ENCODE peak calls at places on chromosomes 11 and 22, in five cellular contexts. V is adrenal gland, L is ovary, I is IMR-90, G is cardiac muscle cell. E is an unnamed sample.
A peak's percentile ranks its signal among the peaks of the same experiment; 100 is the strongest.

GRCh38 chr11:62388999-62389398 is 29.8 kb upstream of the SCGB1A1 start:
- DNase-seq in V (no peak), L (no peak), I (no peak), G (no peak), E (no peak)

GRCh38 chr11:79973701-79974626 is 533.1 kb upstream of the TENM4 start:
- DNase-seq in V (peak; percentile 35), L (no peak), I (peak; percentile 31), G (peak; percentile 19), E (peak; percentile 43)

GRCh38 chr22:37316875-37317371 is 34.6 kb downstream of the CYTH4 start:
- DNase-seq in V (peak; percentile 88), L (peak; percentile 75), I (peak; percentile 88), G (peak; percentile 91), E (peak; percentile 87)

GRCh38 chr11:46250071-46251052 is 27.1 kb upstream of the CREB3L1 start:
- DNase-seq in V (no peak), L (no peak), I (peak; percentile 70), G (no peak), E (peak; percentile 90)

GRCh38 chr11:10233581-10233980 is 60.4 kb downstream of the SBF2 start:
- DNase-seq in V (no peak), L (no peak), I (peak; percentile 91), G (no peak), E (peak; percentile 75)

GRCh38 chr11:95443386-95443785 is 212.4 kb upstream of the SESN3 start:
- DNase-seq in V (no peak), L (no peak), I (no peak), G (no peak), E (peak; percentile 21)

GRCh38 chr22:23970816-23971482 is 3.3 kb downstream of the DDT start:
- DNase-seq in V (no peak), L (no peak), I (no peak), G (no peak), E (no peak)

GRCh38 chr22:50445071-50445879 is 29.6 kb downstream of the SBF1 start:
- DNase-seq in V (no peak), L (no peak), I (no peak), G (no peak), E (no peak)

GRCh38 chr22:47145883-47146282 is 383.4 kb downstream of the TBC1D22A start:
- DNase-seq in V (no peak), L (no peak), I (no peak), G (no peak), E (no peak)

GRCh38 chr22:43389227-43389836 is 22.5 kb upstream of the MPPED1 start:
- DNase-seq in V (no peak), L (no peak), I (no peak), G (no peak), E (no peak)

GRCh38 chr11:18721576-18722292 is 4.3 kb downstream of the IGSF22 start:
- DNase-seq in V (peak; percentile 31), L (peak; percentile 71), I (peak; percentile 34), G (peak; percentile 62), E (peak; percentile 55)

GRCh38 chr11:101474666-101475065 is 109.1 kb downstream of the TRPC6 start:
- DNase-seq in V (no peak), L (no peak), I (no peak), G (no peak), E (no peak)

GRCh38 chr11:108635106-108635505 is 29.8 kb upstream of the DDX10 start:
- DNase-seq in V (no peak), L (no peak), I (peak; percentile 16), G (no peak), E (no peak)

GRCh38 chr11:126355324-126355925 is at the start of gene ST3GAL4:
- DNase-seq in V (peak; percentile 88), L (peak; percentile 92), I (peak; percentile 52), G (peak; percentile 90), E (peak; percentile 13)

GRCh38 chr11:104883342-104883741 is 14.9 kb downstream of the CASP12 start:
- DNase-seq in V (no peak), L (no peak), I (no peak), G (no peak), E (no peak)

GRCh38 chr11:83249972-83250593 is 36.1 kb downstream of the CCDC90B start:
- DNase-seq in V (no peak), L (no peak), I (peak; percentile 69), G (peak; percentile 46), E (peak; percentile 51)

GRCh38 chr11:71580057-71581003 is 2.3 kb downstream of the KRTAP5-11 start:
- DNase-seq in V (peak; percentile 78), L (peak; percentile 24), I (peak; percentile 72), G (peak; percentile 60), E (peak; percentile 69)

GRCh38 chr11:95888852-95889251 is 35.1 kb downstream of the MTMR2 start:
- DNase-seq in V (no peak), L (no peak), I (no peak), G (no peak), E (no peak)

GRCh38 chr11:84899740-84900139 is 727.4 kb downstream of the DLG2 start:
- DNase-seq in V (no peak), L (no peak), I (peak; percentile 5), G (no peak), E (no peak)

GRCh38 chr22:43860831-43861230 is 1.5 kb downstream of the SULT4A1 start:
- DNase-seq in V (no peak), L (no peak), I (no peak), G (no peak), E (peak; percentile 68)

GRCh38 chr11:15911377-15912044 is 444.8 kb downstream of the SOX6 start:
- DNase-seq in V (peak; percentile 65), L (no peak), I (peak; percentile 74), G (peak; percentile 74), E (no peak)

GRCh38 chr11:111635706-111636045 is 33.4 kb downstream of the SIK2 start:
- DNase-seq in V (peak; percentile 43), L (peak; percentile 25), I (peak; percentile 67), G (no peak), E (peak; percentile 64)

GRCh38 chr22:35995772-35996171 is 32.9 kb downstream of the RBFOX2 start:
- DNase-seq in V (peak; percentile 78), L (peak; percentile 88), I (peak; percentile 99), G (no peak), E (no peak)

GRCh38 chr22:38881464-38881871 is 9.5 kb upstream of the CBX6 start:
- DNase-seq in V (peak; percentile 84), L (peak; percentile 81), I (peak; percentile 81), G (peak; percentile 67), E (no peak)

GRCh38 chr11:121961228-121961860 is 154.7 kb downstream of the BLID start:
- DNase-seq in V (no peak), L (no peak), I (peak; percentile 21), G (peak; percentile 10), E (no peak)

GRCh38 chr11:59918494-59918893 is 19.7 kb upstream of the OOSP1 start:
- DNase-seq in V (no peak), L (no peak), I (no peak), G (no peak), E (no peak)

GRCh38 chr11:114569781-114570180 is 10.1 kb upstream of the NXPE1 start:
- DNase-seq in V (no peak), L (no peak), I (no peak), G (peak; percentile 14), E (no peak)

GRCh38 chr11:120883404-120884135 is 140.3 kb upstream of the TBCEL start:
- DNase-seq in V (peak; percentile 26), L (no peak), I (peak; percentile 54), G (peak; percentile 54), E (no peak)

GRCh38 chr11:116454020-116454645 is 318.7 kb downstream of the BUD13 start:
- DNase-seq in V (peak; percentile 42), L (no peak), I (peak; percentile 27), G (peak; percentile 48), E (peak; percentile 82)

GRCh38 chr11:121767433-121767832 is 314.7 kb upstream of the SORL1-AS1 start:
- DNase-seq in V (no peak), L (no peak), I (peak; percentile 50), G (peak; percentile 21), E (no peak)

GRCh38 chr11:19242184-19242932 is 1.6 kb upstream of the E2F8 start:
- DNase-seq in V (no peak), L (no peak), I (no peak), G (no peak), E (no peak)

GRCh38 chr22:39496131-39496838 is 5.8 kb upstream of the MIEF1 start:
- DNase-seq in V (peak; percentile 92), L (peak; percentile 67), I (peak; percentile 57), G (peak; percentile 89), E (peak; percentile 86)

GRCh38 chr11:31940396-31941037 is 129.4 kb upstream of the PAX6 start:
- DNase-seq in V (no peak), L (no peak), I (peak; percentile 30), G (no peak), E (no peak)

GRCh38 chr11:63907808-63908530 is 9.0 kb downstream of the RCOR2 start:
- DNase-seq in V (no peak), L (no peak), I (no peak), G (peak; percentile 23), E (no peak)

GRCh38 chr22:49979587-49980264 is 19.2 kb downstream of the PIM3 start:
- DNase-seq in V (no peak), L (no peak), I (no peak), G (no peak), E (peak; percentile 73)

GRCh38 chr11:120432056-120433018 is 79.2 kb upstream of the GRIK4 start:
- DNase-seq in V (peak; percentile 32), L (no peak), I (peak; percentile 100), G (no peak), E (peak; percentile 83)

GRCh38 chr22:24189249-24190158 is 8.2 kb downstream of the SUSD2 start:
- DNase-seq in V (peak; percentile 79), L (peak; percentile 80), I (peak; percentile 50), G (peak; percentile 77), E (peak; percentile 55)

GRCh38 chr22:46584081-46584903 is 35.9 kb upstream of the GRAMD4 start:
- DNase-seq in V (no peak), L (peak; percentile 21), I (peak; percentile 48), G (no peak), E (no peak)

GRCh38 chr11:8262552-8263108 is 1.0 kb downstream of the LMO1 start:
- DNase-seq in V (peak; percentile 61), L (peak; percentile 56), I (peak; percentile 55), G (peak; percentile 90), E (no peak)
- H3K4me3 ChIP-seq in V (peak overlapping the region; percentile 38), L (peak overlapping the region; percentile 41), I (peak overlapping the region; percentile 10), G (peak overlapping the region; percentile 32), E (no peak overlapping the region)

GRCh38 chr11:11408436-11409221 is 55.6 kb upstream of the CSNK2A3 start:
- DNase-seq in V (peak; percentile 26), L (peak; percentile 30), I (no peak), G (no peak), E (no peak)
- H3K27ac ChIP-seq in V (no peak overlapping the region), L (no peak overlapping the region), I (no peak overlapping the region), G (no peak overlapping the region), E (no peak overlapping the region)

GRCh38 chr22:27197618-27198017 is 540.2 kb downstream of the MIAT start:
- DNase-seq in V (no peak), L (no peak), I (no peak), G (no peak), E (no peak)
- H3K27me3 ChIP-seq in V (peaks cover 13% of the 10 kb centered on the region), L (no peaks in the 10 kb centered on the region), I (peaks cover 45% of the 10 kb centered on the region), G (no peaks in the 10 kb centered on the region), E (no peaks in the 10 kb centered on the region)

GRCh38 chr22:19723165-19723989 is at the start of gene GP1BB:
- DNase-seq in V (no peak), L (no peak), I (no peak), G (peak; percentile 90), E (peak; percentile 19)

GRCh38 chr22:19722175-19722914 is 994 bp upstream of the GP1BB start:
- DNase-seq in V (no peak), L (no peak), I (no peak), G (peak; percentile 58), E (no peak)

GRCh38 chr22:19723990-19724827 is 870 bp downstream of the GP1BB start:
- DNase-seq in V (no peak), L (no peak), I (peak; percentile 18), G (peak; percentile 81), E (no peak)

GRCh38 chr22:19721486-19722172 is 1.7 kb upstream of the GP1BB start:
- DNase-seq in V (no peak), L (no peak), I (no peak), G (no peak), E (no peak)

GRCh38 chr22:19722915-19723164 is 499 bp upstream of the GP1BB start:
- DNase-seq in V (no peak), L (no peak), I (no peak), G (no peak), E (no peak)
- H3K4me3 ChIP-seq in V (no peak overlapping the region), L (no peak overlapping the region), I (no peak overlapping the region), G (no peak overlapping the region), E (no peak overlapping the region)

E was measured in small intestine.